ENCODE peak calls at places on chromosomes 5 and 9, in five cellular contexts. One of them, this sample, is unnamed.

GRCh38 chr5:166499452-166500240 is 1791.8 kb upstream of the WWC1 start:
- DNase-seq in psoas muscle: no peak
- DNase-seq in H7: no peak
- DNase-seq in NCI-H2029 treated with DMSO at 0.1 percent for 48 hours: no peak
- DNase-seq in stomach: no peak
- DNase-seq in this sample: no peak

GRCh38 chr5:101995585-101995984 is 300.5 kb downstream of the SLCO4C1 start:
- DNase-seq in psoas muscle: no peak
- DNase-seq in H7: no peak
- DNase-seq in NCI-H2029 treated with DMSO at 0.1 percent for 48 hours: no peak
- DNase-seq in stomach: no peak
- DNase-seq in this sample: peak; percentile 20

GRCh38 chr9:82490019-82490499 is 501.5 kb downstream of the SPATA31D1 start:
- DNase-seq in psoas muscle: no peak
- DNase-seq in H7: no peak
- DNase-seq in NCI-H2029 treated with DMSO at 0.1 percent for 48 hours: no peak
- DNase-seq in stomach: no peak
- DNase-seq in this sample: no peak

GRCh38 chr5:170420809-170421412 is 31.7 kb upstream of the KCNMB1 start:
- DNase-seq in psoas muscle: peak; percentile 22
- DNase-seq in H7: peak; percentile 83
- DNase-seq in NCI-H2029 treated with DMSO at 0.1 percent for 48 hours: peak; percentile 29
- DNase-seq in stomach: peak; percentile 51
- DNase-seq in this sample: peak; percentile 89

GRCh38 chr9:109560470-109561132 is 62.5 kb upstream of the PTPN3 start:
- DNase-seq in psoas muscle: peak; percentile 18
- DNase-seq in H7: peak; percentile 47
- DNase-seq in NCI-H2029 treated with DMSO at 0.1 percent for 48 hours: no peak
- DNase-seq in stomach: no peak
- DNase-seq in this sample: peak; percentile 53

GRCh38 chr9:2765250-2765880 is 48.1 kb downstream of the KCNV2 start:
- DNase-seq in psoas muscle: no peak
- DNase-seq in H7: no peak
- DNase-seq in NCI-H2029 treated with DMSO at 0.1 percent for 48 hours: no peak
- DNase-seq in stomach: no peak
- DNase-seq in this sample: no peak

GRCh38 chr5:17436766-17437221 is 61.2 kb upstream of the TAF11L2 start:
- DNase-seq in psoas muscle: no peak
- DNase-seq in H7: no peak
- DNase-seq in NCI-H2029 treated with DMSO at 0.1 percent for 48 hours: no peak
- DNase-seq in stomach: no peak
- DNase-seq in this sample: no peak

GRCh38 chr9:77977210-77977611 is 54.4 kb downstream of the GNAQ start:
- DNase-seq in psoas muscle: peak; percentile 57
- DNase-seq in H7: peak; percentile 20
- DNase-seq in NCI-H2029 treated with DMSO at 0.1 percent for 48 hours: no peak
- DNase-seq in stomach: peak; percentile 66
- DNase-seq in this sample: peak; percentile 49

GRCh38 chr9:16154570-16155078 is 601.8 kb downstream of the CCDC171 start:
- DNase-seq in psoas muscle: peak; percentile 35
- DNase-seq in H7: peak; percentile 88
- DNase-seq in NCI-H2029 treated with DMSO at 0.1 percent for 48 hours: no peak
- DNase-seq in stomach: peak; percentile 32
- DNase-seq in this sample: peak; percentile 83

GRCh38 chr5:149745-150450 is 41.4 kb upstream of the LRRC14B start:
- DNase-seq in psoas muscle: no peak
- DNase-seq in H7: no peak
- DNase-seq in NCI-H2029 treated with DMSO at 0.1 percent for 48 hours: peak; percentile 73
- DNase-seq in stomach: no peak
- DNase-seq in this sample: no peak

GRCh38 chr9:121562261-121562780 is 62.7 kb upstream of the GGTA1 start:
- DNase-seq in psoas muscle: no peak
- DNase-seq in H7: no peak
- DNase-seq in NCI-H2029 treated with DMSO at 0.1 percent for 48 hours: no peak
- DNase-seq in stomach: no peak
- DNase-seq in this sample: no peak

GRCh38 chr5:160419458-160420330 is 813 bp upstream of the SLU7 start:
- DNase-seq in psoas muscle: no peak
- DNase-seq in H7: no peak
- DNase-seq in NCI-H2029 treated with DMSO at 0.1 percent for 48 hours: no peak
- DNase-seq in stomach: no peak
- DNase-seq in this sample: no peak

GRCh38 chr5:178232920-178233429 is 373 bp upstream of the PHYKPL start:
- DNase-seq in psoas muscle: no peak
- DNase-seq in H7: no peak
- DNase-seq in NCI-H2029 treated with DMSO at 0.1 percent for 48 hours: no peak
- DNase-seq in stomach: no peak
- DNase-seq in this sample: no peak

GRCh38 chr5:27652505-27652904 is 614.1 kb upstream of the CDH9 start:
- DNase-seq in psoas muscle: no peak
- DNase-seq in H7: no peak
- DNase-seq in NCI-H2029 treated with DMSO at 0.1 percent for 48 hours: no peak
- DNase-seq in stomach: no peak
- DNase-seq in this sample: no peak

GRCh38 chr5:179261301-179262125 is 83.7 kb downstream of the ADAMTS2 start:
- DNase-seq in psoas muscle: no peak
- DNase-seq in H7: peak; percentile 95
- DNase-seq in NCI-H2029 treated with DMSO at 0.1 percent for 48 hours: no peak
- DNase-seq in stomach: peak; percentile 17
- DNase-seq in this sample: peak; percentile 82

GRCh38 chr9:35616681-35617459 is 1.3 kb downstream of the CD72 start:
- DNase-seq in psoas muscle: peak; percentile 74
- DNase-seq in H7: peak; percentile 87
- DNase-seq in NCI-H2029 treated with DMSO at 0.1 percent for 48 hours: no peak
- DNase-seq in stomach: peak; percentile 77
- DNase-seq in this sample: peak; percentile 74

GRCh38 chr5:158175664-158176507 is 316.9 kb upstream of the CLINT1 start:
- DNase-seq in psoas muscle: no peak
- DNase-seq in H7: peak; percentile 50
- DNase-seq in NCI-H2029 treated with DMSO at 0.1 percent for 48 hours: no peak
- DNase-seq in stomach: peak; percentile 48
- DNase-seq in this sample: peak; percentile 38

GRCh38 chr9:130199605-130200004 is 27.4 kb downstream of the NCS1 start:
- DNase-seq in psoas muscle: no peak
- DNase-seq in H7: no peak
- DNase-seq in NCI-H2029 treated with DMSO at 0.1 percent for 48 hours: peak; percentile 23
- DNase-seq in stomach: no peak
- DNase-seq in this sample: no peak

GRCh38 chr5:124461857-124462423 is 284.5 kb downstream of the ZNF608 start:
- DNase-seq in psoas muscle: no peak
- DNase-seq in H7: no peak
- DNase-seq in NCI-H2029 treated with DMSO at 0.1 percent for 48 hours: peak; percentile 67
- DNase-seq in stomach: no peak
- DNase-seq in this sample: no peak

GRCh38 chr9:120152295-120152694 is 427.7 kb downstream of the CDK5RAP2 start:
- DNase-seq in psoas muscle: peak; percentile 17
- DNase-seq in H7: peak; percentile 63
- DNase-seq in NCI-H2029 treated with DMSO at 0.1 percent for 48 hours: no peak
- DNase-seq in stomach: no peak
- DNase-seq in this sample: peak; percentile 78

GRCh38 chr9:35096035-35096849 is at the start of gene PIGO:
- DNase-seq in psoas muscle: peak; percentile 90
- DNase-seq in H7: peak; percentile 97
- DNase-seq in NCI-H2029 treated with DMSO at 0.1 percent for 48 hours: peak; percentile 66
- DNase-seq in stomach: peak; percentile 92
- DNase-seq in this sample: peak; percentile 91

GRCh38 chr5:180155331-180155881 is 53.6 kb downstream of the RASGEF1C start:
- DNase-seq in psoas muscle: no peak
- DNase-seq in H7: no peak
- DNase-seq in NCI-H2029 treated with DMSO at 0.1 percent for 48 hours: no peak
- DNase-seq in stomach: peak; percentile 11
- DNase-seq in this sample: no peak

GRCh38 chr5:177194278-177194677 is 60.7 kb downstream of the NSD1 start:
- DNase-seq in psoas muscle: no peak
- DNase-seq in H7: no peak
- DNase-seq in NCI-H2029 treated with DMSO at 0.1 percent for 48 hours: no peak
- DNase-seq in stomach: no peak
- DNase-seq in this sample: no peak

GRCh38 chr9:7315116-7315515 is 484.5 kb downstream of the DMAC1 start:
- DNase-seq in psoas muscle: no peak
- DNase-seq in H7: no peak
- DNase-seq in NCI-H2029 treated with DMSO at 0.1 percent for 48 hours: no peak
- DNase-seq in stomach: no peak
- DNase-seq in this sample: no peak

GRCh38 chr9:105355810-105356209 is 92.0 kb upstream of the FSD1L start:
- DNase-seq in psoas muscle: no peak
- DNase-seq in H7: no peak
- DNase-seq in NCI-H2029 treated with DMSO at 0.1 percent for 48 hours: no peak
- DNase-seq in stomach: no peak
- DNase-seq in this sample: no peak

GRCh38 chr5:133086366-133086875 is 34.6 kb downstream of the HSPA4 start:
- DNase-seq in psoas muscle: no peak
- DNase-seq in H7: no peak
- DNase-seq in NCI-H2029 treated with DMSO at 0.1 percent for 48 hours: no peak
- DNase-seq in stomach: no peak
- DNase-seq in this sample: no peak

GRCh38 chr9:91241909-91242308 is 119.8 kb downstream of the AUH start:
- DNase-seq in psoas muscle: no peak
- DNase-seq in H7: no peak
- DNase-seq in NCI-H2029 treated with DMSO at 0.1 percent for 48 hours: peak; percentile 25
- DNase-seq in stomach: no peak
- DNase-seq in this sample: no peak

GRCh38 chr5:100840364-100840763 is 62.7 kb downstream of the ST8SIA4 start:
- DNase-seq in psoas muscle: no peak
- DNase-seq in H7: no peak
- DNase-seq in NCI-H2029 treated with DMSO at 0.1 percent for 48 hours: no peak
- DNase-seq in stomach: no peak
- DNase-seq in this sample: no peak

GRCh38 chr9:97808972-97809371 is 44.1 kb upstream of the FOXE1 start:
- DNase-seq in psoas muscle: no peak
- DNase-seq in H7: no peak
- DNase-seq in NCI-H2029 treated with DMSO at 0.1 percent for 48 hours: no peak
- DNase-seq in stomach: no peak
- DNase-seq in this sample: no peak

GRCh38 chr5:91162534-91163381 is 220.4 kb downstream of the ARRDC3 start:
- DNase-seq in psoas muscle: peak; percentile 53
- DNase-seq in H7: no peak
- DNase-seq in NCI-H2029 treated with DMSO at 0.1 percent for 48 hours: peak; percentile 16
- DNase-seq in stomach: peak; percentile 75
- DNase-seq in this sample: peak; percentile 32

This sample was measured in iPS-NIHi11.